ENCODE peak calls at places on chromosomes 2 and 18, in seven cellular contexts. V is MM.1S, P is neural progenitor cell, B is GM23338, H is HCT116, Y is GM23248, Q is hepatocyte. J is an unnamed sample.

GRCh38 chr18:47968721-47969120 is 38.3 kb upstream of the SMAD2 start:
- DNase-seq in H (no peak), B (no peak), Y (peak; percentile 63), V (no peak), P (peak; percentile 24), Q (no peak), J (peak; percentile 7)

GRCh38 chr2:72924353-72925240 is 7.3 kb downstream of the EMX1 start:
- DNase-seq in B (peak; percentile 69), Q (no peak), H (no peak), P (peak; percentile 74), Y (peak; percentile 37), V (no peak), J (no peak)

GRCh38 chr2:17441790-17442189 is 76.5 kb downstream of the RAD51AP2 start:
- DNase-seq in Y (no peak), V (no peak), H (no peak), P (no peak), Q (no peak), B (no peak), J (no peak)

GRCh38 chr2:30466216-30466615 is 19.2 kb downstream of the LCLAT1 start:
- DNase-seq in Q (no peak), V (no peak), H (no peak), P (no peak), B (no peak), Y (no peak), J (no peak)

GRCh38 chr2:231456295-231457004 is 7.8 kb downstream of the NCL start:
- DNase-seq in Y (no peak), B (no peak), Q (no peak), H (no peak), V (no peak), P (no peak), J (no peak)

GRCh38 chr2:98445708-98446577 is 1.3 kb downstream of the INPP4A start:
- DNase-seq in B (no peak), Q (no peak), V (peak; percentile 74), H (no peak), P (no peak), Y (peak; percentile 47), J (peak; percentile 21)

GRCh38 chr2:203802277-203803045 is 65.1 kb upstream of the CTLA4 start:
- DNase-seq in B (no peak), V (no peak), P (no peak), Q (no peak), H (no peak), Y (peak; percentile 97), J (no peak)

GRCh38 chr2:71157124-71157802 is 26.8 kb downstream of the MPHOSPH10 start:
- DNase-seq in B (peak; percentile 92), Q (peak; percentile 81), P (peak; percentile 90), V (peak; percentile 40), H (peak; percentile 19), Y (peak; percentile 58), J (peak; percentile 67)

GRCh38 chr2:95158891-95159619 is 593 bp downstream of the ZNF514 start:
- DNase-seq in Q (peak; percentile 62), H (no peak), B (peak; percentile 72), Y (peak; percentile 71), P (peak; percentile 70), V (no peak), J (peak; percentile 13)

GRCh38 chr2:137050949-137051348 is 285.6 kb downstream of the THSD7B start:
- DNase-seq in Y (peak; percentile 17), P (peak; percentile 19), V (peak; percentile 12), H (no peak), B (peak; percentile 47), Q (no peak), J (peak; percentile 30)

GRCh38 chr2:152508446-152508845 is 173.5 kb downstream of the FMNL2 start:
- DNase-seq in Y (no peak), Q (no peak), B (no peak), V (no peak), P (no peak), H (no peak), J (peak; percentile 63)

GRCh38 chr2:173752152-173752551 is 213.0 kb downstream of the SP3 start:
- DNase-seq in H (peak; percentile 13), Q (no peak), B (no peak), P (no peak), Y (peak; percentile 39), V (peak; percentile 10), J (peak; percentile 51)

GRCh38 chr2:217103752-217104540 is 244.1 kb upstream of the TNP1 start:
- DNase-seq in B (peak; percentile 12), Y (peak; percentile 80), Q (no peak), V (no peak), P (no peak), H (peak; percentile 15), J (peak; percentile 47)

GRCh38 chr2:70596293-70596692 is 42.7 kb upstream of the TGFA start:
- DNase-seq in H (peak; percentile 71), Q (no peak), Y (peak; percentile 34), B (no peak), P (no peak), V (no peak), J (peak; percentile 91)

GRCh38 chr2:151922845-151923666 is 94.8 kb upstream of the ARL5A start:
- DNase-seq in H (no peak), Q (peak; percentile 52), B (no peak), P (no peak), V (no peak), Y (peak; percentile 11), J (no peak)

GRCh38 chr2:164252568-164253287 is 368.6 kb downstream of the GRB14 start:
- DNase-seq in V (peak; percentile 76), H (no peak), B (no peak), P (peak; percentile 19), Q (no peak), Y (no peak), J (no peak)

GRCh38 chr2:148493822-148494563 is 150.6 kb upstream of the EPC2 start:
- DNase-seq in H (no peak), P (no peak), B (no peak), V (no peak), Q (no peak), Y (no peak), J (no peak)

GRCh38 chr2:206256711-206257110 is 17.8 kb upstream of the ZDBF2 start:
- DNase-seq in V (no peak), P (peak; percentile 50), Y (no peak), B (no peak), Q (no peak), H (no peak), J (no peak)

GRCh38 chr2:226050822-226051221 is 651.3 kb downstream of the NYAP2 start:
- DNase-seq in B (no peak), P (no peak), Q (no peak), H (peak; percentile 51), Y (no peak), V (no peak), J (peak; percentile 42)

GRCh38 chr2:226052772-226053416 is 653.4 kb downstream of the NYAP2 start:
- DNase-seq in B (no peak), H (no peak), P (no peak), V (no peak), Q (no peak), Y (no peak), J (no peak)

GRCh38 chr2:226045090-226045489 is 645.6 kb downstream of the NYAP2 start:
- DNase-seq in V (no peak), Y (no peak), H (no peak), P (no peak), B (no peak), Q (no peak), J (no peak)

DNA sequence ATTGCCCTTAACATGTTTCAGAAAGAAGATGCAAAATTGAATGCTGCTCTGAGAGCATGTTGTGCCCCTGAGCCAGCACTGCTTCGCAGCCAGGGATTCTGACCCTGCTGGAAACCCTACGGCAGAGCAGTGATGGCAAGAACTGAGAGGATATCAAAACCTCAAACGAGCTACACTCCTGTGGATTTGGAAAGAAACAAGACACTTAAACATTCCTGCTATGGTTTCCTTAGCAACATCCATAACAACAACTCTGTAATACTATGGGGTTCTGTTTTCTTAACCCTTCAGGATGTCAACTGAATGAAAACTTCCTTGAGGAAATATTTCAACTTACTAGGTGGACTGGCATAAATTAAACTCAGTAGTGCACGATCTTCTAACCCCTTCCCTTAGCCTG is 649.1 kb downstream of the NYAP2 start:
- DNase-seq in B (peak; percentile 71), H (peak; percentile 78), V (no peak), Y (peak; percentile 27), Q (peak; percentile 16), P (peak; percentile 32), J (peak; percentile 59)
- TF ChIP-seq EZH2phosphoT487 in B (no peak), H (no peak), V (no peak), Y (no peak), Q (no peak), P (no peak), J (no peak)

GRCh38 chr2:115771516-115771915 is 1329.1 kb downstream of the DPP10 start:
- DNase-seq in H (no peak), V (no peak), Y (no peak), P (no peak), Q (no peak), B (no peak), J (no peak)
- H3K27ac ChIP-seq in H (no peak overlapping the region), V (no peak overlapping the region), Y (no peak overlapping the region), P (no peak overlapping the region), Q (no peak overlapping the region), B (no peak overlapping the region), J (no peak overlapping the region)

GRCh38 chr2:102473020-102473419 is at the start of gene SLC9A4:
- DNase-seq in Q (peak; percentile 63), B (peak; percentile 81), P (peak; percentile 54), H (peak; percentile 48), Y (peak; percentile 44), V (peak; percentile 60), J (peak; percentile 81)
- TF ChIP-seq EZH2 in Q (no peak), B (no peak), P (no peak), H (no peak), Y (no peak), V (no peak), J (no peak)

DNA sequence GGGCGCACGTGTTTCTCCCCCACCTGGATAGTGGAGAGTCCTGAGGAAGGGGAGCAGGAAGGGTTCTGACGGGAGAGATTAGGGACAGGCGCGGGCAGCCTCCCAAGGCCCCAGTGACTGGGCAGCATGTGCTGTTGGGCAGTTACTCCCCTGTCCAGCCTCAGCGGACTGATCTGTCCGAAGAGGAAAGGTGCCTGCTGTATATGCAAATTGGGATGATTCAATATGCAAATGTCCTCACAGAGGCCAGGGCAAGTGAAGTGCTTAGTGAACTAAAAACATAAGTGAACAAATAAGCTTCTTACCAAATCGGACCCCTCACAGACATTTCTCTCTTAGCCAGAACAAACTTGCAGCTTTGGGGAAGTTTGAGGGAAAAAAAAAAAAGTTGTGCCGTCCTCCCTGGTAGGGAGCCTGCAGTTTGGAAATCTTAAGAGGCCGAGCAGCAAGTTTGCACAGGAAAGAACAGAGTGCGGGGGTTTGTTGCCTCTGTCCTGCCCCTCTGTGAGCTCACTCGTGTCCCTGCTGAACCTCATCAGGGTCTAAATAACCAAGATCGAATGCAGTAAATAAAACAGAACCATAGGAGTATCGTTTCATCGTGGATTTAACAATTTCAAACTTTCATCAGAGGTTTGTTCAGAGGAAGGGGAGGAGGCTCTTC is 141.4 kb downstream of the KCTD1 start:
- DNase-seq in Q (no peak), Y (no peak), B (no peak), H (no peak), V (no peak), P (no peak), J (no peak)
- TF ChIP-seq EZH2phosphoT487 in Q (no peak), Y (no peak), B (no peak), H (no peak), V (no peak), P (no peak), J (no peak)

DNA sequence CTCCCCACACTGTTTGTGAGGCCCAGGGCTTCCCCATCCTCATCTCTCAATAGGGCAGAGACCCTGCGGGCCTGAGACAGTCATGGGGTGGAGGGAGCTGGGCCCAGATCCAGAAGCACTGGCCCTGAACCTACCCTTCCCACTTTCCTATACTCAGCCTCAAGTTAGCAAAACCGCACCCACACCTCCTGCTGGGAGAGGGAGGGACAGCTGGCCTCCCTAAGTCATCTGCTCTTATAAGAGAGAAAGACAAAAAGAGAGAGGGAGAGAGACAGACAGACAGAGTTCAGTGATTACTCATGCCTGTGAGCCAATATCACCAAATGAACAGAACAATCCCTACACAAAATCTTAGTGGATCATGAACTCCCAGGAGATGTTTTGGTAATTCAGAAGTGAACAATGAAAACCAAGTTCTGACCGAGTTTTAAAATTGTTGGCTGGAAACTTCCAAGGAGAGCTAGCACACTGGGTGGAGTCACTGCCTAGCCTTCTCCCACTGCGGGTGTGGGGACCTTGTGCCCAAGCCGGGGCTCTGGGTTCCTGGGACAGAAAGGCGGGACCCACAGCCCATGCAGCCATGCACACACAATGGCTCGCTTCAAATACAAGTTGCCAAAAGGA is 130.5 kb downstream of the PXDN start:
- DNase-seq in B (peak; percentile 54), P (no peak), Q (no peak), H (no peak), V (no peak), Y (peak; percentile 72), J (peak; percentile 41)
- H3K27ac ChIP-seq in B (peak overlapping the region; percentile 91), P (no peak overlapping the region), Q (no peak overlapping the region), H (no peak overlapping the region), V (no peak overlapping the region), Y (no peak overlapping the region), J (no peak overlapping the region)

J was measured in PC-3.